ENCODE peak calls at places on chromosomes 13 and 19, in six cellular contexts. One of them, this sample, is unnamed.

GRCh38 chr19:55391702-55392615 is 6.2 kb downstream of the RPL28 start:
- DNase-seq in heart right ventricle: no peak
- DNase-seq in uterus: no peak
- DNase-seq in GM23338: peak; percentile 37
- DNase-seq in mucosa of descending colon: no peak
- DNase-seq in heart left ventricle: no peak
- DNase-seq in this sample: no peak

GRCh38 chr19:51181913-51182419 is 39.9 kb downstream of the SIGLEC7 start:
- DNase-seq in heart right ventricle: no peak
- DNase-seq in mucosa of descending colon: no peak
- DNase-seq in uterus: no peak
- DNase-seq in GM23338: peak; percentile 93
- DNase-seq in heart left ventricle: no peak
- DNase-seq in this sample: no peak

GRCh38 chr13:78777973-78778372 is 119.0 kb upstream of the OBI1 start:
- DNase-seq in uterus: no peak
- DNase-seq in heart left ventricle: no peak
- DNase-seq in heart right ventricle: no peak
- DNase-seq in mucosa of descending colon: no peak
- DNase-seq in GM23338: no peak
- DNase-seq in this sample: no peak

GRCh38 chr13:58744686-58745085 is 1113.1 kb downstream of the PCDH17 start:
- DNase-seq in heart right ventricle: no peak
- DNase-seq in mucosa of descending colon: no peak
- DNase-seq in GM23338: no peak
- DNase-seq in heart left ventricle: no peak
- DNase-seq in uterus: no peak
- DNase-seq in this sample: no peak

GRCh38 chr19:3368848-3369336 is 2.5 kb downstream of the NFIC start:
- DNase-seq in GM23338: no peak
- DNase-seq in uterus: no peak
- DNase-seq in mucosa of descending colon: no peak
- DNase-seq in heart left ventricle: no peak
- DNase-seq in heart right ventricle: no peak
- DNase-seq in this sample: no peak

GRCh38 chr13:36000028-36000427 is 131.2 kb downstream of the DCLK1 start:
- DNase-seq in mucosa of descending colon: no peak
- DNase-seq in heart right ventricle: no peak
- DNase-seq in uterus: no peak
- DNase-seq in heart left ventricle: no peak
- DNase-seq in GM23338: no peak
- DNase-seq in this sample: no peak

GRCh38 chr19:35468637-35469036 is 20.6 kb downstream of the FFAR2 start:
- DNase-seq in GM23338: peak; percentile 77
- DNase-seq in heart left ventricle: peak; percentile 50
- DNase-seq in mucosa of descending colon: peak; percentile 60
- DNase-seq in uterus: no peak
- DNase-seq in heart right ventricle: peak; percentile 36
- DNase-seq in this sample: peak; percentile 59

GRCh38 chr13:72651196-72651595 is 76.2 kb downstream of the MZT1 start:
- DNase-seq in GM23338: peak; percentile 50
- DNase-seq in heart right ventricle: no peak
- DNase-seq in uterus: no peak
- DNase-seq in heart left ventricle: no peak
- DNase-seq in mucosa of descending colon: no peak
- DNase-seq in this sample: no peak

GRCh38 chr13:23921451-23921888 is 24.2 kb upstream of the C1QTNF9B start:
- DNase-seq in heart right ventricle: no peak
- DNase-seq in GM23338: peak; percentile 90
- DNase-seq in uterus: no peak
- DNase-seq in mucosa of descending colon: no peak
- DNase-seq in heart left ventricle: no peak
- DNase-seq in this sample: no peak

GRCh38 chr13:86085890-86086289 is 286.7 kb upstream of the SLITRK6 start:
- DNase-seq in heart left ventricle: no peak
- DNase-seq in heart right ventricle: no peak
- DNase-seq in mucosa of descending colon: no peak
- DNase-seq in GM23338: no peak
- DNase-seq in uterus: no peak
- DNase-seq in this sample: no peak

GRCh38 chr19:43527860-43528622 is 1.0 kb upstream of the ETHE1 start:
- DNase-seq in mucosa of descending colon: no peak
- DNase-seq in heart right ventricle: no peak
- DNase-seq in heart left ventricle: no peak
- DNase-seq in uterus: peak; percentile 50
- DNase-seq in GM23338: no peak
- DNase-seq in this sample: no peak

GRCh38 chr19:20365146-20365545 is 198.1 kb downstream of the ZNF486 start:
- DNase-seq in GM23338: no peak
- DNase-seq in mucosa of descending colon: no peak
- DNase-seq in heart right ventricle: no peak
- DNase-seq in uterus: peak; percentile 77
- DNase-seq in heart left ventricle: no peak
- DNase-seq in this sample: no peak

GRCh38 chr19:49872245-49873148 is 4.7 kb downstream of the AKT1S1 start:
- DNase-seq in GM23338: no peak
- DNase-seq in uterus: no peak
- DNase-seq in heart right ventricle: no peak
- DNase-seq in heart left ventricle: no peak
- DNase-seq in mucosa of descending colon: no peak
- DNase-seq in this sample: no peak

GRCh38 chr13:110914293-110915056 is 394 bp downstream of the ANKRD10 start:
- DNase-seq in heart left ventricle: peak; percentile 86
- DNase-seq in uterus: peak; percentile 73
- DNase-seq in heart right ventricle: peak; percentile 88
- DNase-seq in mucosa of descending colon: peak; percentile 88
- DNase-seq in GM23338: peak; percentile 73
- DNase-seq in this sample: peak; percentile 69

GRCh38 chr19:15871570-15871969 is 26.3 kb downstream of the CYP4F2 start:
- DNase-seq in mucosa of descending colon: peak; percentile 53
- DNase-seq in heart left ventricle: no peak
- DNase-seq in uterus: no peak
- DNase-seq in heart right ventricle: no peak
- DNase-seq in GM23338: no peak
- DNase-seq in this sample: no peak

GRCh38 chr19:54608792-54609191 is 15.4 kb downstream of the LILRA1 start:
- DNase-seq in heart right ventricle: no peak
- DNase-seq in mucosa of descending colon: no peak
- DNase-seq in GM23338: no peak
- DNase-seq in heart left ventricle: no peak
- DNase-seq in uterus: no peak
- DNase-seq in this sample: no peak

GRCh38 chr13:46951516-46951915 is 54.7 kb upstream of the HTR2A start:
- DNase-seq in heart left ventricle: no peak
- DNase-seq in mucosa of descending colon: no peak
- DNase-seq in GM23338: no peak
- DNase-seq in heart right ventricle: no peak
- DNase-seq in uterus: no peak
- DNase-seq in this sample: no peak

GRCh38 chr19:1786668-1787067 is 25.4 kb downstream of the ATP8B3 start:
- DNase-seq in uterus: no peak
- DNase-seq in heart right ventricle: no peak
- DNase-seq in mucosa of descending colon: no peak
- DNase-seq in heart left ventricle: no peak
- DNase-seq in GM23338: no peak
- DNase-seq in this sample: no peak

GRCh38 chr13:111448504-111448903 is 128.1 kb downstream of the TEX29 start:
- DNase-seq in heart left ventricle: no peak
- DNase-seq in GM23338: no peak
- DNase-seq in uterus: no peak
- DNase-seq in heart right ventricle: no peak
- DNase-seq in mucosa of descending colon: no peak
- DNase-seq in this sample: no peak

GRCh38 chr19:50427997-50428425 is 4.7 kb upstream of the MYBPC2 start:
- DNase-seq in GM23338: peak; percentile 91
- DNase-seq in mucosa of descending colon: peak; percentile 91
- DNase-seq in uterus: peak; percentile 43
- DNase-seq in heart left ventricle: peak; percentile 84
- DNase-seq in heart right ventricle: peak; percentile 85
- DNase-seq in this sample: peak; percentile 86

GRCh38 chr13:72960541-72960940 is 98.3 kb upstream of the KLF5 start:
- DNase-seq in heart right ventricle: no peak
- DNase-seq in uterus: no peak
- DNase-seq in mucosa of descending colon: no peak
- DNase-seq in GM23338: peak; percentile 55
- DNase-seq in heart left ventricle: no peak
- DNase-seq in this sample: no peak

GRCh38 chr19:15563325-15563794 is 51.7 kb upstream of the CYP4F8 start:
- DNase-seq in GM23338: no peak
- DNase-seq in mucosa of descending colon: peak; percentile 73
- DNase-seq in uterus: no peak
- DNase-seq in heart left ventricle: no peak
- DNase-seq in heart right ventricle: peak; percentile 47
- DNase-seq in this sample: no peak

GRCh38 chr19:12331211-12331941 is 2.1 kb downstream of the ZNF563 start:
- DNase-seq in GM23338: no peak
- DNase-seq in uterus: no peak
- DNase-seq in heart left ventricle: peak; percentile 21
- DNase-seq in mucosa of descending colon: no peak
- DNase-seq in heart right ventricle: no peak
- DNase-seq in this sample: no peak

GRCh38 chr13:40064154-40064713 is 408.8 kb downstream of the COG6 start:
- DNase-seq in mucosa of descending colon: no peak
- DNase-seq in GM23338: no peak
- DNase-seq in heart left ventricle: no peak
- DNase-seq in heart right ventricle: no peak
- DNase-seq in uterus: no peak
- DNase-seq in this sample: no peak

GRCh38 chr19:18119243-18120105 is 21.9 kb downstream of the MAST3 start:
- DNase-seq in heart left ventricle: no peak
- DNase-seq in heart right ventricle: no peak
- DNase-seq in GM23338: peak; percentile 20
- DNase-seq in uterus: no peak
- DNase-seq in mucosa of descending colon: peak; percentile 78
- DNase-seq in this sample: no peak

GRCh38 chr19:44657211-44657921 is 13.7 kb downstream of the PVR start:
- DNase-seq in heart right ventricle: peak; percentile 71
- DNase-seq in mucosa of descending colon: peak; percentile 60
- DNase-seq in heart left ventricle: peak; percentile 64
- DNase-seq in uterus: peak; percentile 45
- DNase-seq in GM23338: peak; percentile 90
- DNase-seq in this sample: peak; percentile 64

GRCh38 chr13:57123660-57124059 is 17.1 kb upstream of the PRR20A start:
- DNase-seq in GM23338: no peak
- DNase-seq in heart left ventricle: peak; percentile 71
- DNase-seq in mucosa of descending colon: no peak
- DNase-seq in uterus: no peak
- DNase-seq in heart right ventricle: no peak
- DNase-seq in this sample: no peak

GRCh38 chr19:39795001-39795400 is 16.3 kb downstream of the LEUTX start:
- DNase-seq in uterus: no peak
- DNase-seq in mucosa of descending colon: no peak
- DNase-seq in heart left ventricle: no peak
- DNase-seq in heart right ventricle: no peak
- DNase-seq in GM23338: no peak
- DNase-seq in this sample: no peak

GRCh38 chr19:46487802-46488445 is 7.7 kb downstream of the PNMA8B start:
- DNase-seq in mucosa of descending colon: no peak
- DNase-seq in GM23338: peak; percentile 93
- DNase-seq in heart right ventricle: peak; percentile 82
- DNase-seq in uterus: peak; percentile 82
- DNase-seq in heart left ventricle: peak; percentile 76
- DNase-seq in this sample: peak; percentile 75
- H3K4me1 ChIP-seq in mucosa of descending colon: peaks cover 3% of the 10 kb centered on the region
- H3K4me1 ChIP-seq in GM23338: peaks cover 21% of the 10 kb centered on the region
- H3K4me1 ChIP-seq in heart right ventricle: peaks cover 22% of the 10 kb centered on the region
- H3K4me1 ChIP-seq in uterus: peaks cover 11% of the 10 kb centered on the region
- H3K4me1 ChIP-seq in heart left ventricle: peaks cover 21% of the 10 kb centered on the region
- H3K4me1 ChIP-seq in this sample: no peaks in the 10 kb centered on the region

GRCh38 chr13:27619711-27620376 is 485 bp downstream of the LNX2 start:
- DNase-seq in heart right ventricle: peak; percentile 54
- DNase-seq in GM23338: peak; percentile 43
- DNase-seq in mucosa of descending colon: peak; percentile 71
- DNase-seq in uterus: peak; percentile 37
- DNase-seq in heart left ventricle: peak; percentile 47
- DNase-seq in this sample: peak; percentile 41
- TF ChIP-seq CTCF in heart right ventricle: peak; percentile 34
- TF ChIP-seq CTCF in GM23338: no peak
- TF ChIP-seq CTCF in mucosa of descending colon: no peak
- TF ChIP-seq CTCF in uterus: no peak
- TF ChIP-seq CTCF in heart left ventricle: no peak
- TF ChIP-seq CTCF in this sample: no peak

GRCh38 chr13:51589793-51590192 is 5.5 kb downstream of the WDFY2 start:
- DNase-seq in GM23338: no peak
- DNase-seq in heart right ventricle: no peak
- DNase-seq in mucosa of descending colon: no peak
- DNase-seq in uterus: no peak
- DNase-seq in heart left ventricle: no peak
- DNase-seq in this sample: no peak

GRCh38 chr13:51588406-51588949 is 4.2 kb downstream of the WDFY2 start:
- DNase-seq in heart left ventricle: no peak
- DNase-seq in uterus: no peak
- DNase-seq in heart right ventricle: no peak
- DNase-seq in mucosa of descending colon: no peak
- DNase-seq in GM23338: no peak
- DNase-seq in this sample: no peak

GRCh38 chr13:51594432-51594831 is 10.2 kb downstream of the WDFY2 start:
- DNase-seq in mucosa of descending colon: no peak
- DNase-seq in uterus: no peak
- DNase-seq in heart right ventricle: no peak
- DNase-seq in heart left ventricle: no peak
- DNase-seq in GM23338: no peak
- DNase-seq in this sample: no peak

GRCh38 chr13:51590231-51590630 is 6.0 kb downstream of the WDFY2 start:
- DNase-seq in mucosa of descending colon: no peak
- DNase-seq in GM23338: no peak
- DNase-seq in uterus: no peak
- DNase-seq in heart left ventricle: no peak
- DNase-seq in heart right ventricle: no peak
- DNase-seq in this sample: no peak

DNA sequence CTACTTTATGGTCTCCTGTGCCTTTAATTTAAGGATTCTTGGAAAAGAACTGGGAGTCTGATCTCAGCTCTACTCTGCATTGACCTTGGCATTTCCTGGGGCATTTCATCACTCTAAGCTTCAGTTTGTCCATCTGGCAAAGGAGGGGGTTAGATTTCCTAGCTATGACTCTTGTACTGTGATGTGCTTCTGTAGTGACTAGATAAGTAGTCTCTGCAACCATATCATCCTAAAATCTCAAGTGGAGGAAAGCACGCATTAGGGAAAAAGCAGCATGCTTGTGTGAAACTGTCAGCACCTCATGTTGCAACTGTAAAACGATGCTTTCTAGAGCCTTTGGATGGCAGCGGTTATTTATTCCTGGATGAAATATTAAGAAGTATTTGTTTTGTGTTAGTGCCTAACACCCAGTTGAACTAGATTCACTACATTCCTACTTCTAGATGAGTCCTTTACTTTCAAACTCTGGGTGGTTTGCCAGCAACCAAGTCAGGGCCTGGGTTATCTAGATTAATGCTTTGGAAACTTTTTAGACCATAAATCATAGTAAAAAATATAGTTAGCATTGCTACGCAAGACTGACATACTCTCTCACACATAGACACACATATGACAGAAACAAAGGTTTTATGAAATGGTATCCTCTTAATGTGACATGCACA is 6.8 kb downstream of the WDFY2 start:
- DNase-seq in GM23338: peak; percentile 33
- DNase-seq in uterus: peak; percentile 28
- DNase-seq in mucosa of descending colon: no peak
- DNase-seq in heart left ventricle: no peak
- DNase-seq in heart right ventricle: no peak
- DNase-seq in this sample: no peak
- H3K4me1 ChIP-seq in GM23338: peaks cover 78% of the 10 kb centered on the region
- H3K4me1 ChIP-seq in uterus: peaks cover 14% of the 10 kb centered on the region
- H3K4me1 ChIP-seq in mucosa of descending colon: no peaks in the 10 kb centered on the region
- H3K4me1 ChIP-seq in heart left ventricle: peaks cover 18% of the 10 kb centered on the region
- H3K4me1 ChIP-seq in heart right ventricle: peaks cover 23% of the 10 kb centered on the region
- H3K4me1 ChIP-seq in this sample: peaks cover 2% of the 10 kb centered on the region

GRCh38 chr13:50612717-50613116 is 230.8 kb downstream of the DLEU7 start:
- DNase-seq in mucosa of descending colon: no peak
- DNase-seq in uterus: no peak
- DNase-seq in GM23338: no peak
- DNase-seq in heart right ventricle: no peak
- DNase-seq in heart left ventricle: no peak
- DNase-seq in this sample: no peak
- TF ChIP-seq CTCF in mucosa of descending colon: no peak
- TF ChIP-seq CTCF in uterus: no peak
- TF ChIP-seq CTCF in GM23338: no peak
- TF ChIP-seq CTCF in heart right ventricle: no peak
- TF ChIP-seq CTCF in heart left ventricle: no peak
- TF ChIP-seq CTCF in this sample: no peak

This sample was measured in lung.